ENCODE peak calls at places on chromosomes 3 and 15, in six cellular contexts. U, Z, G, F, Y and K are unnamed samples.

GRCh38 chr3:10505791-10506585 is 602 bp upstream of the ATP2B2 start:
- DNase-seq in U (no peak), Z (no peak), G (no peak), F (no peak), Y (no peak), K (no peak)

GRCh38 chr15:83206971-83207621 is 527 bp downstream of the HDGFL3 start:
- DNase-seq in U (no peak), Z (peak), G (no peak), F (no peak), Y (peak), K (peak)

GRCh38 chr3:77887611-77888010 is 847.7 kb downstream of the ROBO2 start:
- DNase-seq in U (no peak), Z (no peak), G (no peak), F (no peak), Y (no peak), K (no peak)

GRCh38 chr15:28909958-28910500 is 24.3 kb downstream of the APBA2 start:
- DNase-seq in U (no peak), Z (no peak), G (no peak), F (no peak), Y (no peak), K (no peak)

GRCh38 chr3:72739521-72740466 is 108.5 kb downstream of the SHQ1 start:
- DNase-seq in U (no peak), Z (peak), G (no peak), F (no peak), Y (no peak), K (peak)

GRCh38 chr3:36380171-36381031 is at the start of gene STAC:
- DNase-seq in U (no peak), Z (peak), G (no peak), F (no peak), Y (peak), K (no peak)

GRCh38 chr3:194332858-194333211 is 18.3 kb downstream of the CPN2 start:
- DNase-seq in U (no peak), Z (no peak), G (peak), F (no peak), Y (no peak), K (no peak)

GRCh38 chr3:11543141-11543947 is 100.4 kb downstream of the VGLL4 start:
- DNase-seq in U (no peak), Z (no peak), G (no peak), F (no peak), Y (no peak), K (no peak)

GRCh38 chr3:144127700-144128099 is 156.1 kb downstream of the DIPK2A start:
- DNase-seq in U (no peak), Z (no peak), G (no peak), F (no peak), Y (no peak), K (no peak)

GRCh38 chr3:52774901-52775864 is 2.2 kb upstream of the ITIH1 start:
- DNase-seq in U (no peak), Z (peak), G (peak), F (no peak), Y (peak), K (peak)

GRCh38 chr3:71245971-71246860 is 337.3 kb downstream of the FOXP1 start:
- DNase-seq in U (no peak), Z (no peak), G (peak), F (no peak), Y (no peak), K (no peak)

GRCh38 chr3:169562988-169563774 is 100.3 kb downstream of the MECOM start:
- DNase-seq in U (no peak), Z (no peak), G (no peak), F (no peak), Y (no peak), K (no peak)

GRCh38 chr3:194617827-194618226 is 15.4 kb downstream of the TMEM44 start:
- DNase-seq in U (no peak), Z (no peak), G (no peak), F (no peak), Y (no peak), K (no peak)

GRCh38 chr15:41115088-41115651 is 910 bp downstream of the INO80 start:
- DNase-seq in U (no peak), Z (no peak), G (peak), F (no peak), Y (no peak), K (no peak)

GRCh38 chr3:120705851-120706582 is 24.0 kb upstream of the HGD start:
- DNase-seq in U (no peak), Z (no peak), G (no peak), F (no peak), Y (no peak), K (no peak)

GRCh38 chr15:80835338-80835737 is 56.2 kb downstream of the CEMIP start:
- DNase-seq in U (no peak), Z (no peak), G (peak), F (no peak), Y (no peak), K (no peak)

GRCh38 chr3:30714104-30714503 is 107.7 kb downstream of the TGFBR2 start:
- DNase-seq in U (no peak), Z (no peak), G (no peak), F (no peak), Y (no peak), K (no peak)

GRCh38 chr3:39748002-39748401 is 61.4 kb upstream of the MYRIP start:
- DNase-seq in U (no peak), Z (no peak), G (no peak), F (no peak), Y (no peak), K (no peak)

GRCh38 chr15:51227967-51228783 is 110.2 kb downstream of the CYP19A1 start:
- DNase-seq in U (no peak), Z (no peak), G (peak), F (no peak), Y (no peak), K (peak)

GRCh38 chr15:50979041-50979440 is 70.6 kb downstream of the AP4E1 start:
- DNase-seq in U (no peak), Z (no peak), G (no peak), F (no peak), Y (no peak), K (peak)

GRCh38 chr15:40054746-40055575 is 16.0 kb upstream of the SRP14 start:
- DNase-seq in U (peak), Z (peak), G (no peak), F (no peak), Y (peak), K (no peak)

GRCh38 chr15:77486542-77487478 is 66.1 kb downstream of the HMG20A start:
- DNase-seq in U (no peak), Z (no peak), G (no peak), F (no peak), Y (no peak), K (no peak)

GRCh38 chr3:155859859-155860258 is 5.6 kb upstream of the SLC33A1 start:
- DNase-seq in U (no peak), Z (no peak), G (peak), F (no peak), Y (no peak), K (peak)

GRCh38 chr3:128492353-128493220 is at the start of gene GATA2:
- DNase-seq in U (no peak), Z (no peak), G (no peak), F (no peak), Y (peak), K (peak)

GRCh38 chr15:41648770-41649169 is 11.4 kb upstream of the MGA start:
- DNase-seq in U (no peak), Z (no peak), G (no peak), F (no peak), Y (no peak), K (no peak)

DNA sequence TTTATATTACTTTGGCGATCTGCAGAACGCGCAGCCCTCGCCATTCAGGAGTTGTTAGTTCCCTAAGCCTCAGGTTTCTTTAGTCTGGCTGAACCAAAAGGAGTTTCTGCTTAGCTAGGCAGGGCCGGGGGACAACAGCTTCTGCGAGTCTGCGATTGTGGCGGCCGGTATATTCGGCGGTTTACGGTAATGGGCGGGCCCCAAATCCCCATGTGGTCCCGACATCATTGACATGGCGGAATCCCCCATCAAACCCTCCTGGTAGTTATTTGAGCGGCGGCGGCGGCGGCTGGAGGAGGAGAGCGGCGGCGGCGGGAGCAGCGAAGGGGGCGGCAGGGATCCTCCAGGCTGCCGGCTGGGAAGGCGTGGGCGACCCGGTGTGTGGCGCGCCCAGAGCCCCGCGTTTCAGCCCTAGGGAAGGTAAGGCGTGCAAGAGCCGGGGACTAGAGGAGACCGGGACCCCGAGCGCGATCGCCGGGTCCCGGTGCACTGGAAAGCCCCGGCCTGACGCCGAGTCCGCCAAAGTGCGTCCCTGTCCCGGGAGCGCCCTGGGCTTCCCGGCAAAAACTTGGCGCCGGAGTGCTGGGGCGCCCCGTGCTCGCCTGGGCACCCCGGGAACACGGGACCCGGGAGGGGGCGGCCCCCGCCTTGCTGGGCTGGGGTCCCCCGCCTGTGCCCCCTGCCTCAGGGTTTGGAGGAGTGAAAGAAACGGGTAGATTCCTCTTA is at the start of gene FNDC3B:
- DNase-seq in U (peak), Z (peak), G (peak), F (peak), Y (peak), K (peak)
- TF ChIP-seq POLR2A in U (peak), Z (peak), G (no peak), F (peak), Y (peak), K (peak)

DNA sequence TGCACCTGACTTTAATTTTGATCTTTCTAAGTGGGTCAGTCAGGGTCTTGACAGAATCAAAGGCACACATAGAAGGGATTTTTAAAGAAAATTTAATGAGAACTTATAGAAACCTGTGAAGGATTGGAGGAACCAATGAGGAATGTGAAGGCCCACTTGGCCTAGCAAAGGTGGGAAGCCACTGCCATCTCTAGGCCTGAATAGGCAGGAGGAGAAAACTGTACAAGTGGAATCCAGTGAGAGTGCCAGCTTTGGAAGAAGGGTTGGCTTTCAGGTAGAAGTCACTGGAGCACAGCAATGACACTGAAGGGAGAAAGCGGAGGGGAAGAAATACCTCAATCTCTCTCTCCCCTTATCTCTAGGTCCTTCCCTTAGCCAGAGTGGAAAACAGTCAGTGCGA is 380.7 kb upstream of the KCNMB2 start:
- DNase-seq in U (no peak), Z (no peak), G (no peak), F (no peak), Y (no peak), K (no peak)
- TF ChIP-seq POLR2A in U (no peak), Z (no peak), G (no peak), F (no peak), Y (no peak), K (no peak)

GRCh38 chr3:19202303-19202702 is 54.0 kb downstream of the KCNH8 start:
- DNase-seq in U (no peak), Z (no peak), G (no peak), F (no peak), Y (no peak), K (no peak)

GRCh38 chr3:19202754-19203153 is 54.4 kb downstream of the KCNH8 start:
- DNase-seq in U (no peak), Z (no peak), G (no peak), F (no peak), Y (no peak), K (no peak)

GRCh38 chr3:19199131-19199530 is 50.8 kb downstream of the KCNH8 start:
- DNase-seq in U (no peak), Z (no peak), G (no peak), F (no peak), Y (no peak), K (no peak)
- TF ChIP-seq POLR2A in U (no peak), Z (no peak), G (no peak), F (no peak), Y (no peak), K (no peak)

GRCh38 chr3:50226888-50227389 is 9.1 kb upstream of the GNAI2 start:
- DNase-seq in U (peak), Z (peak), G (no peak), F (no peak), Y (no peak), K (peak)
- TF ChIP-seq POLR2A in U (no peak), Z (no peak), G (no peak), F (no peak), Y (no peak), K (no peak)

DNA sequence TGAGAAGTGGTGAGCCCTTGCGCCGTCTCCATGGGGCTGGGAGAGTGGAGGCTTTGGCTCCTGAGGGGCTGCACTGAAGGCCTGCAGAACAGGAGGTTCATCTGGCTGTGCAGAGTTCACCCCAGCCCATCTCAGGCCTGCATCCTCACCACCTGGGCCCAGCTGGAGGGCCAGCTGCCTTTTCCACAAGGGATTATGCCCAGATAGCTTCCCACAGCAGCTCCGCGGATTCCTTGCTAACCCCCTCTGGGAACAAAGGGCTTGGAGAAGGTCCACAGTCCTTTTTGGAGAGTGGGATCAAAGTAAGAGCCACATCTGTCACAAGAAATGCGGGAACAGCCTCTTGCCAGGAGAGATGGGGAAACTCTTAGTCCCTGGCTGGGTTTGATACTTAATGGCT is 164.6 kb upstream of the RGMA start:
- DNase-seq in U (no peak), Z (no peak), G (no peak), F (no peak), Y (no peak), K (no peak)
- TF ChIP-seq POLR2A in U (no peak), Z (no peak), G (no peak), F (no peak), Y (no peak), K (no peak)

DNA sequence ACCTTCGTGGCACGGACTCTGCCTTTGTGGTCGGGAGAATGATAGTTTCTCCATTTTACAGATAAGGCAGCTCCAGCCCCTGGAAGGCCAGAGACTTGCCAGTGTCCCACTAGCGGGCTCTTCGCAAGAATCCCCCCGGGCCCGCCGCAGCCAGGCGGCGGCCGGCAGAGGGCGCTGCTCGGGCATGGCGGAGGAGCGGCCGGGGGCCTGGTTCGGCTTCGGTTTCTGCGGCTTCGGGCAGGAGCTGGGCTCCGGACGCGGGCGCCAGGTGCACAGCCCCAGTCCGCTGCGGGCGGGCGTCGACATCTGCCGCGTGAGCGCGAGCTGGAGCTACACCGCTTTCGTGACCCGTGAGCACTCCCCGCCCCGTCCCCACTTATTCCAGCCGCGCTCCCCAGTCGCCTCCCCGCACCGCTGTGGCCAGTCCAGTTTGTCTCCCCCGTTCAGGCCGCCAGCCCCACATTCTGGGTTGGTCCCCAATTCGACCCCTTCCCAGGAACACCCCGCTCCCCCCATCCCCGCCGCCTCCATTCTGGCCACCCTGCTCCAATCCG is 1.9 kb downstream of the RCCD1 start:
- DNase-seq in U (peak), Z (peak), G (no peak), F (peak), Y (peak), K (peak)
- TF ChIP-seq POLR2A in U (no peak), Z (no peak), G (no peak), F (no peak), Y (peak), K (no peak)